ENCODE peak calls at places on chromosomes 5 and 9, in eight cellular contexts. Z, D, T, R, S, G, O and B are unnamed samples.

GRCh38 chr5:138352071-138352721 is at the start of gene KDM3B:
- DNase-seq in S (peak), O (peak), G (peak), D (peak), Z (peak), T (peak), R (peak), B (peak)

GRCh38 chr5:59577485-59577884 is 316.0 kb downstream of the PDE4D start:
- DNase-seq in G (no peak), R (no peak), S (no peak), Z (no peak), T (no peak), D (no peak), O (no peak), B (no peak)

GRCh38 chr9:136345281-136346156 is 18.0 kb downstream of the DNLZ start:
- DNase-seq in T (peak), G (peak), O (peak), R (peak), D (peak), Z (peak), S (no peak), B (peak)

GRCh38 chr9:14159440-14160222 is 154.3 kb downstream of the NFIB start:
- DNase-seq in T (no peak), O (no peak), S (no peak), R (peak), Z (no peak), G (peak), D (no peak), B (no peak)

GRCh38 chr5:133319905-133320520 is 268.2 kb downstream of the HSPA4 start:
- DNase-seq in R (peak), G (no peak), T (no peak), O (peak), Z (no peak), S (no peak), D (no peak), B (no peak)

GRCh38 chr5:107430077-107430625 is 240.6 kb downstream of the EFNA5 start:
- DNase-seq in D (peak), O (no peak), R (peak), Z (no peak), T (no peak), S (no peak), G (peak), B (no peak)

GRCh38 chr9:122126340-122127333 is 32.9 kb downstream of the NDUFA8 start:
- DNase-seq in S (no peak), R (peak), D (peak), Z (no peak), G (peak), O (peak), T (no peak), B (no peak)

GRCh38 chr5:123951204-123951977 is 439.4 kb downstream of the CSNK1G3 start:
- DNase-seq in S (no peak), G (peak), O (peak), R (peak), Z (no peak), T (no peak), D (peak), B (no peak)

GRCh38 chr5:155027993-155028629 is 14.6 kb downstream of the KIF4B start:
- DNase-seq in Z (no peak), O (peak), T (no peak), S (no peak), R (peak), D (no peak), G (peak), B (no peak)

GRCh38 chr9:116156621-116157314 is 3.2 kb downstream of the PAPPA start:
- DNase-seq in D (peak), Z (no peak), O (peak), G (peak), T (no peak), R (peak), S (peak), B (peak)

GRCh38 chr9:136564379-136564988 is 18.6 kb upstream of the NOTCH1 start:
- DNase-seq in R (peak), G (peak), Z (peak), S (no peak), T (peak), D (peak), O (no peak), B (peak)

GRCh38 chr5:170104299-170104698 is 1.4 kb upstream of the FOXI1 start:
- DNase-seq in O (no peak), S (no peak), Z (no peak), D (no peak), G (no peak), T (no peak), R (no peak), B (no peak)

GRCh38 chr9:93951655-93952118 is 3.5 kb downstream of the BARX1 start:
- DNase-seq in G (no peak), Z (no peak), S (no peak), R (no peak), D (no peak), T (no peak), O (no peak), B (no peak)

GRCh38 chr5:136123236-136123768 is 9.3 kb upstream of the SMAD5 start:
- DNase-seq in D (no peak), R (no peak), T (no peak), Z (no peak), S (no peak), G (no peak), O (peak), B (no peak)

GRCh38 chr5:112529525-112529924 is 110.4 kb upstream of the EPB41L4A start:
- DNase-seq in D (peak), R (peak), Z (no peak), O (peak), S (peak), G (peak), T (no peak), B (no peak)

GRCh38 chr5:75340714-75341478 is 3.9 kb downstream of the HMGCR start:
- DNase-seq in T (no peak), O (peak), R (no peak), D (no peak), Z (no peak), G (no peak), S (no peak), B (no peak)

GRCh38 chr5:154230526-154230925 is 40.0 kb downstream of the GALNT10 start:
- DNase-seq in G (no peak), D (no peak), T (no peak), Z (no peak), S (no peak), O (no peak), R (no peak), B (no peak)

GRCh38 chr9:131035548-131035947 is 26.6 kb downstream of the LAMC3 start:
- DNase-seq in D (no peak), R (no peak), O (no peak), Z (no peak), S (no peak), T (no peak), G (no peak), B (no peak)

GRCh38 chr5:176559683-176560082 is 10.5 kb downstream of the CDHR2 start:
- DNase-seq in R (no peak), G (no peak), S (no peak), T (no peak), Z (no peak), D (no peak), O (peak), B (no peak)

GRCh38 chr9:6987381-6987780 is 229.6 kb downstream of the KDM4C start:
- DNase-seq in O (no peak), R (no peak), Z (no peak), S (no peak), D (no peak), T (no peak), G (no peak), B (no peak)

GRCh38 chr5:7478459-7478858 is 82.5 kb downstream of the ADCY2 start:
- DNase-seq in T (no peak), O (no peak), R (no peak), G (no peak), S (no peak), Z (no peak), D (no peak), B (no peak)

GRCh38 chr9:89400398-89401116 is 82.3 kb downstream of the SECISBP2 start:
- DNase-seq in T (no peak), R (no peak), D (no peak), S (no peak), Z (no peak), O (no peak), G (no peak), B (no peak)

GRCh38 chr5:86864022-86864421 is 246.3 kb downstream of the COX7C start:
- DNase-seq in D (no peak), S (no peak), O (no peak), Z (no peak), R (no peak), G (no peak), T (no peak), B (no peak)

GRCh38 chr5:72920690-72921089 is 35.2 kb upstream of the FCHO2 start:
- DNase-seq in D (peak), Z (no peak), T (no peak), S (peak), G (peak), R (peak), O (peak), B (no peak)

GRCh38 chr5:174082286-174082685 is 36.8 kb downstream of the NSG2 start:
- DNase-seq in T (no peak), S (no peak), D (no peak), R (no peak), O (peak), G (no peak), Z (no peak), B (no peak)

GRCh38 chr9:19114680-19115270 is 12.1 kb upstream of the HAUS6 start:
- DNase-seq in S (no peak), R (no peak), D (no peak), G (peak), O (no peak), T (no peak), Z (no peak), B (no peak)

GRCh38 chr9:37449877-37450632 is 15.2 kb downstream of the ZBTB5 start:
- DNase-seq in T (no peak), R (no peak), G (no peak), S (peak), O (no peak), Z (no peak), D (no peak), B (no peak)

GRCh38 chr5:95818181-95819147 is 4.1 kb downstream of the GLRX start:
- DNase-seq in O (no peak), Z (peak), T (peak), G (no peak), S (no peak), R (no peak), D (no peak), B (no peak)

GRCh38 chr9:136748201-136748600 is at the start of gene LCN6:
- DNase-seq in G (no peak), S (no peak), T (no peak), D (no peak), R (no peak), Z (no peak), O (no peak), B (no peak)

GRCh38 chr9:79661926-79662552 is 90.3 kb downstream of the TLE4 start:
- DNase-seq in S (peak), G (no peak), R (no peak), O (no peak), Z (no peak), D (no peak), T (no peak), B (no peak)
- H3K4me3 ChIP-seq in S (no peak), G (no peak), R (no peak), O (no peak), Z (no peak), D (no peak), T (no peak), B (no peak)

GRCh38 chr5:673140-673836 is 19.9 kb downstream of the TPPP start:
- DNase-seq in D (no peak), S (no peak), G (no peak), O (no peak), R (no peak), T (peak), Z (peak), B (peak)
- H3K4me3 ChIP-seq in D (peak), S (peak), G (no peak), O (no peak), R (peak), T (no peak), Z (peak), B (no peak)

GRCh38 chr5:132262882-132263547 is 5.5 kb downstream of the PDLIM4 start:
- DNase-seq in S (no peak), Z (no peak), D (no peak), T (peak), G (no peak), O (no peak), R (no peak), B (no peak)
- H3K4me3 ChIP-seq in S (no peak), Z (no peak), D (no peak), T (no peak), G (no peak), O (no peak), R (no peak), B (no peak)

GRCh38 chr5:151751091-151751490 is 7.3 kb downstream of the ATOX1 start:
- DNase-seq in O (peak), D (peak), Z (peak), T (no peak), R (no peak), G (peak), S (no peak), B (no peak)
- H3K4me3 ChIP-seq in O (no peak), D (no peak), Z (no peak), T (no peak), R (no peak), G (no peak), S (no peak), B (no peak)